ENCODE peak calls at places on chromosomes 5 and 9, in nine cellular contexts. F is prostate gland, O is sigmoid colon, X is right lobe of liver, W is PC-9, J is heart right ventricle, K is right atrium auricular region, A is lower lobe of right lung, V is suprapubic skin. B is an unnamed sample. For H3K4me1 and H3K27me3, the result is how much of the 10 kb centered on the place peaks cover.

GRCh38 chr5:96080557-96080956 is 118.9 kb upstream of the ELL2 start:
- DNase-seq in W (no peak), X (no peak), K (no peak), F (no peak), J (no peak), O (no peak), A (no peak), V (no peak), B (no peak)

GRCh38 chr9:89116064-89116817 is 62.4 kb downstream of the SHC3 start:
- DNase-seq in V (no peak), A (no peak), O (no peak), X (no peak), F (no peak), J (no peak), K (no peak), W (no peak), B (no peak)

GRCh38 chr9:124752967-124753366 is 18.1 kb downstream of the NR6A1 start:
- DNase-seq in K (no peak), X (no peak), V (no peak), A (no peak), W (peak), O (no peak), J (no peak), F (no peak), B (no peak)

GRCh38 chr5:42216904-42217303 is 206.3 kb upstream of the GHR start:
- DNase-seq in O (no peak), F (no peak), A (no peak), K (no peak), W (no peak), X (peak), V (no peak), J (no peak), B (no peak)

GRCh38 chr9:78606011-78606410 is 309.1 kb downstream of the PSAT1 start:
- DNase-seq in J (no peak), X (no peak), A (no peak), O (no peak), K (no peak), V (no peak), F (no peak), W (no peak), B (no peak)

GRCh38 chr9:78127271-78128225 is 95.9 kb upstream of the GNAQ start:
- DNase-seq in F (no peak), X (no peak), V (no peak), A (no peak), J (no peak), O (no peak), K (no peak), W (no peak), B (no peak)

GRCh38 chr5:99900302-99900811 is 634.8 kb upstream of the FAM174A start:
- DNase-seq in J (no peak), K (no peak), V (no peak), W (peak), X (no peak), A (no peak), O (no peak), F (no peak), B (no peak)

GRCh38 chr5:115072266-115073056 is 97.2 kb downstream of the TRIM36 start:
- DNase-seq in W (no peak), K (no peak), O (no peak), A (no peak), X (no peak), J (no peak), V (no peak), F (no peak), B (no peak)

GRCh38 chr5:11293523-11293922 is 532.5 kb upstream of the DAP start:
- DNase-seq in K (no peak), A (no peak), W (no peak), X (no peak), J (no peak), F (no peak), O (no peak), V (no peak), B (no peak)

GRCh38 chr5:79984363-79984762 is 6.7 kb downstream of the MTX3 start:
- DNase-seq in J (no peak), V (no peak), K (no peak), F (no peak), A (no peak), X (no peak), O (no peak), W (no peak), B (no peak)

GRCh38 chr5:133460172-133460758 is 152.1 kb downstream of the FSTL4 start:
- DNase-seq in V (no peak), O (no peak), K (no peak), A (no peak), W (no peak), X (no peak), F (no peak), J (no peak), B (peak)

GRCh38 chr5:157230610-157231009 is 35.3 kb upstream of the CYFIP2 start:
- DNase-seq in V (no peak), A (no peak), K (no peak), W (no peak), F (no peak), J (no peak), O (no peak), X (no peak), B (no peak)

GRCh38 chr5:180525363-180525762 is 31.2 kb downstream of the CNOT6 start:
- DNase-seq in V (no peak), F (no peak), K (no peak), O (no peak), W (no peak), A (no peak), J (no peak), X (no peak), B (no peak)

GRCh38 chr5:1536298-1537165 is 12.8 kb upstream of the LPCAT1 start:
- DNase-seq in V (no peak), K (peak), F (no peak), A (peak), O (peak), W (no peak), J (no peak), X (peak), B (peak)

GRCh38 chr5:76855961-76856360 is 6.1 kb downstream of the S100Z start:
- DNase-seq in O (no peak), K (no peak), F (no peak), W (no peak), A (no peak), V (no peak), J (no peak), X (no peak), B (no peak)

GRCh38 chr5:14204785-14205321 is 61.7 kb downstream of the TRIO start:
- DNase-seq in O (peak), J (peak), V (peak), X (peak), K (peak), F (peak), A (peak), W (no peak), B (peak)

GRCh38 chr9:81490605-81491331 is 198.6 kb downstream of the TLE1 start:
- DNase-seq in F (no peak), J (no peak), O (no peak), X (no peak), A (no peak), W (peak), V (no peak), K (no peak), B (no peak)

GRCh38 chr9:18437315-18438200 is 36.4 kb upstream of the ADAMTSL1 start:
- DNase-seq in V (no peak), W (no peak), F (no peak), A (no peak), O (peak), J (peak), K (peak), X (peak), B (peak)

GRCh38 chr5:61280766-61281427 is 51.2 kb upstream of the ZSWIM6 start:
- DNase-seq in A (no peak), F (peak), K (no peak), O (peak), V (no peak), W (no peak), J (peak), X (no peak), B (peak)

GRCh38 chr5:1516615-1517601 is 6.9 kb downstream of the LPCAT1 start:
- DNase-seq in J (peak), V (peak), W (peak), K (peak), X (peak), O (peak), A (peak), F (no peak), B (peak)

GRCh38 chr5:174744896-174745295 is 20.5 kb downstream of the MSX2 start:
- DNase-seq in X (no peak), K (no peak), W (no peak), A (no peak), F (no peak), J (no peak), V (no peak), O (no peak), B (no peak)
- H3K4me1 ChIP-seq in X (under half), K (under half), W (under half), A (under half), F (under half), J (under half), V (under half), O (under half), B (under half)

DNA sequence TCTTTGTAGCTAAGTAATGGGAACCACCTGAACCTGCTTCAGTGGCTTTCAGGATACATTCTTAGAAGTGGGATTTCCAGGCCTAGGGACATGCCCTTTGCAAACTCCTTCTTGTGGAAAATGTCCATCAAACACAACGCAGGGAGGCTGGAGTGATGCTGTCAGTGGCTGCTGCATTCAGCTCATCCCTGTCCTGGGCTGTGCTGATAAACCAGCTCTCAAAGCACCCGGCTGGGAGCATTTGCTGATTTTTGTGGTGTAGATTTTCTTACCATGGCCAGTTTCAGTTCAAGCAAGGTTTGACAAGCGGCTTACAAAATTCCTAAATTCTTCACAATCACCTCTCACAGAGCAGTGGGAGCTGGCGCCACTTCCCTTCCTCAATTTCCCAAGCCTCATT is 28.2 kb downstream of the FAM163B start:
- DNase-seq in X (no peak), F (no peak), O (no peak), A (no peak), J (no peak), K (no peak), V (no peak), W (no peak), B (peak)
- H3K27me3 ChIP-seq in X (under half), F (under half), O (under half), A (under half), J (under half), K (under half), V (half or more), W (half or more), B (under half)

DNA sequence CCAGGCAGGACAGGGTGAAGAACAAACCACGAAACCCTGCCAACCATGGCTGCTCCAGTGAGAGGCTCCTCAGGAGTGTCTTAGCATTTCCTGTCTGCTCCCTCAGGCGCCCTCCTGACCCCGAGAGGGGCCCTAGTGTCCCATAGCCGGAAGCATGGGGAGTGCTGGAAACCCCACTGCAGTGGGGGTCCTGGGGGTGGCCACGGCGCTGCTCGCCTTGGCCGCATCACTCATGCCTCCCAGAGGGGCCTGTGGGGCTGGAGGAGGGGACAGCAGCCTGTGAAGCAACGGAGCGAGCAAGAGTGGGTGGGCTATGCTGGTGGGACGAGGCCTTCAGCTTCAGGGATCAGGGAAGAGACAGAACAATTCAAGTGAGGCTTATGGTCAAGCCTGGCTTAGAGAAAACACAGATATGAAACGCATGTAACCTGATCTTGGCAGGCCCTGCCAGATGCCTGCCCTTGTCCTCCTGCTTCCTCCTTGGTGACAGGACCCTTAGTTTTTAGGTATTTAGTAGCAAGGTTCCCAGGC is 219.1 kb downstream of the FANCC start:
- DNase-seq in O (no peak), W (no peak), K (no peak), J (no peak), X (no peak), A (peak), F (no peak), V (no peak), B (no peak)
- H3K4me1 ChIP-seq in O (half or more), W (under half), K (half or more), J (under half), X (under half), A (under half), F (under half), V (half or more), B (under half)

DNA sequence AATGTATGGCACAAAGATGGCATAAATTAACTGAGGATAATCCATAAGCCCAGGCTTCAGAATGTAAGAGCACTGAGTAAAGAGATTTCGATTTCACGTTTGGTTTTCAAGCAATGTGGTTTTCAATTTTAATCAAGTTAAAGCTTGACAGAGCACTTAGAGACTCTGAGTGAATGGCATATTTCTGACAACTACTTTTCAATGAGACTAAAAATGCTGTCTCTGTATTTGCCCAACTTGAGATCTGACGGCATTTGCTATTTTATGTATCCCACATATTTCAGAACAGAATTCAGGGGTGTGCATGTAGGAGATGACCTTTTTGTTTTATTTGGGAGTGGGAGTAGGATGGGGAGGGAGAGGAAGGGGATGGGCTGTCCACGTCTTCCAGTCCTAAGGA is 280.3 kb upstream of the PANK3 start:
- DNase-seq in A (no peak), X (no peak), V (no peak), F (no peak), J (no peak), O (no peak), K (no peak), W (no peak), B (no peak)
- H3K27me3 ChIP-seq in A (under half), X (under half), V (under half), F (under half), J (under half), O (under half), K (under half), W (half or more), B (under half)

DNA sequence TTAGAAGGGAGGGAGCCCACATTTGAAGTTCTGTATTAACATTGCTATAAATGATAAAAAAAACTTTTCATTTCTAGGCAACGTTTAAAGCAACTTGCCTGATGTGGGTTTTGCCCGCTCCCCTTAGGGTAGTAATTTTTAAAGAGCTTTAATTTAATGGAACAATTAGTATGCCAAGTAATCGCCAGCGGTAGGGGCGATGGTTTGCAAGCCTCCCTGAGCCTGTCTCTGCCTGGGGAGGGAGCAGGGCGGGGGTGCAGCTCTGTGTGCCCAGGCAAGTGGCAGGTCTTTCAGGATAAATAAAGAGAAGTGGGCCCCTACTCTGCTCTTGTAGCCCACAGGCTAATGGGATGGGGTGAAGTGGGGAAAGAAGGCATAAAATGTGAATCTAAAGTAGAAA is 13.8 kb upstream of the TGFBI start:
- DNase-seq in W (no peak), V (no peak), F (no peak), A (no peak), K (no peak), O (peak), X (no peak), J (no peak), B (no peak)
- H3K4me1 ChIP-seq in W (half or more), V (half or more), F (under half), A (half or more), K (under half), O (under half), X (under half), J (under half), B (under half)

DNA sequence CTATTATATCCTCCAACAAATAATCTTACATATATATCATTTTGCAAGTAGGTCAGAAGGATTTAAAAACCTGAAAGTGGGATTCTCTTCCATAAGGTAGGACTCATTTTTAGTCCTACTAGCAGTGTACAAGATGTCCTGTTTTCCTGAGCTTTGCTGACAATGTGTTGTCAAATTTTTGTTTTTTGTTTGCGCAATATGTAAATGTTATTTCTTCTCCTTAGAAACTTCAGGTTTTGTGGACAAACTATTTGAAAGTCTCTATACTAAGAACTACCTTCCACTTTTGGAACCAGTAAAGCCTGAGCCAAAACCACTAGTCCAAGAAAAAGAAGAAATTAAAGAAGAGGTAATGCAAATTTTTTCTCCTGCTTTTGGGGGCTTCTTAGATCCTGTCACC is 19.8 kb downstream of the RBM27 start:
- DNase-seq in O (no peak), W (no peak), X (no peak), K (no peak), V (no peak), F (no peak), A (no peak), J (no peak), B (no peak)
- H3K27me3 ChIP-seq in O (under half), W (under half), X (under half), K (under half), V (under half), F (under half), A (under half), J (under half), B (under half)

GRCh38 chr9:129486496-129487306 is 134.2 kb downstream of the C9orf50 start:
- DNase-seq in O (peak), X (peak), A (no peak), F (peak), K (peak), W (peak), V (no peak), J (peak), B (peak)
- H3K4me1 ChIP-seq in O (half or more), X (under half), A (half or more), F (half or more), K (half or more), W (half or more), V (half or more), J (half or more), B (under half)